ENCODE peak calls at places on chromosomes 3 and 15, in four cellular contexts. I is GM12878, A is HepG2, B is K562. P is an unnamed sample.

GRCh38 chr3:69008980-69009379 is 4.5 kb downstream of the EOGT start:
- DNase-seq in A (no peak), B (no peak), I (no peak), P (no peak)

GRCh38 chr3:15876669-15877068 is 78.9 kb upstream of the ANKRD28 start:
- DNase-seq in I (no peak), A (no peak), B (no peak), P (no peak)

GRCh38 chr3:172965256-172965655 is 175.8 kb downstream of the SPATA16 start:
- DNase-seq in I (no peak), B (no peak), A (no peak), P (no peak)

GRCh38 chr15:94749848-94750617 is 518.7 kb downstream of the MCTP2 start:
- DNase-seq in A (no peak), I (no peak), B (no peak), P (no peak)

GRCh38 chr15:67049351-67050044 is 15.9 kb upstream of the SMAD3 start:
- DNase-seq in A (peak), I (no peak), B (no peak), P (no peak)

GRCh38 chr15:56242576-56243116 is 1.0 kb downstream of the RFX7 start:
- DNase-seq in A (no peak), I (no peak), B (no peak), P (no peak)

GRCh38 chr3:65963787-65964707 is 74.7 kb downstream of the MAGI1 start:
- DNase-seq in A (peak), B (peak), I (peak), P (no peak)

GRCh38 chr3:101556064-101556463 is 5.6 kb upstream of the TRMT10C start:
- DNase-seq in I (no peak), A (no peak), B (no peak), P (no peak)

GRCh38 chr3:189363856-189364255 is 192.1 kb downstream of the TPRG1 start:
- DNase-seq in B (no peak), I (no peak), A (no peak), P (no peak)

GRCh38 chr3:188268336-188268735 is 114.4 kb downstream of the LPP start:
- DNase-seq in I (no peak), B (no peak), A (no peak), P (no peak)

GRCh38 chr3:149942409-149942808 is 28.3 kb downstream of the PFN2 start:
- DNase-seq in I (no peak), B (no peak), A (no peak), P (no peak)

GRCh38 chr3:149936812-149937230 is 33.9 kb downstream of the PFN2 start:
- DNase-seq in A (peak), I (peak), B (peak), P (peak)

GRCh38 chr3:149941946-149942345 is 28.7 kb downstream of the PFN2 start:
- DNase-seq in A (no peak), I (no peak), B (no peak), P (no peak)

DNA sequence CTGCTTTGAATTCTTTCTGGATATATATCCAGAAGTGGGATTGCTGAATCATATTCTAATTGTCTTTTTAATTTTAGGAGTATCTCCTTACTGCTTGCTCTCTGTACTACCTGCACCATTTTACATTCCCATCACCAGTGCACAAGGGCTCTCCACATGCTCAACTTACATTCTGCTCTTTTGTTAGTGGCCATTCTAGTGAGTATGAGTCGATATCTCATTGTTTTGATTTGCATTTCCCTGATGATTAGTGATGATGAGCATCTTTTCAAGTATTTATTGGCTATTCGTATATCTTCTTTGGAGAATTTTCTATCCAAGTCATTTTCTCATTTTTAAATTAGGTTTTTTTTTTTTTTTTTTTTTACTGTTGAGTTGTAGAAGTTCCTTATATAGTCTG is 29.5 kb downstream of the PFN2 start:
- DNase-seq in A (no peak), B (no peak), I (no peak), P (no peak)
- TF ChIP-seq FOXM1 in A (no peak), B (no peak), I (no peak), P (no peak)

DNA sequence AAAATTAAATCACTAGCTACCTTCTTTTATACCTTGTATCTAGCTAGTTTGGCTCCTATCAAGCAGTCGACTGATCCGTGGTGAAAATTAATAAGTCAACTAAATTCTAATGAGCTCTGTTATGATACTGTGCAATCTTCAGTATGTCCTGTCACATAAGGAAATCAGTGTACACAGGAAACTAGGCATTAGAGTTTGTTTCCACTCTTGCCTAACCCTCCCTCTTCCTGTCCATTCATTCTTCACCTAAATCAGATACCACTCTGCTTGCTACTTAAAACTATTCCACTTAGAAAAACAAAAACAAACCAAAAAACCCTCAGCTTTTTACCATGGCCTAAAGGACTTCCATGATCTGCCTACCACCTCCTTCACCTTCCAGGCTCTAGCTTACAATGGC is 8.0 kb downstream of the RFC4 start:
- DNase-seq in B (no peak), A (no peak), I (no peak), P (no peak)
- TF ChIP-seq TARDBP in B (no peak), A (no peak), I (no peak), P (no peak)

GRCh38 chr3:152149832-152150231 is 118.9 kb upstream of the MBNL1 start:
- DNase-seq in B (no peak), I (no peak), A (no peak), P (no peak)
- TF ChIP-seq FOXM1 in B (no peak), I (no peak), A (no peak), P (no peak)

DNA sequence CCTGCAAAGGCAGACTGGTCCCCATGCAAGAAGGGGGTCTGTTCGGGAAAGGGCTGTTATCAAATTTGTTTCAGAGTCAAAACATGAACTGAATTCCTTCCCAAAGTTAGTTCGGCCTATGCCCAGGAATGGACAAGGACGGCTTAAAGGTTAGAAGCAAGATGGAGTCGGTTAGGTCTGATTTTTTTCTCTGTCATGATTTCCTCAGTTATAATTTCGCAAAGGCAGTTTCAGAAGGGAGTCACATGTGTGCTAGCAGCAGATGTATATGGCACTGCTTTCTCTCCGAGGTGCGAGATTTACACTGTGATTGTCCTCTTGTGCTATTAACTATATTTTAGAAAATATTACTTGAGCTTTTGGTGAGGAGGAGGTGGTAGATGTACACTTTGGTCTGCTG is 540.6 kb downstream of the EDEM1 start:
- DNase-seq in A (no peak), B (no peak), I (no peak), P (no peak)
- TF ChIP-seq TARDBP in A (no peak), B (no peak), I (no peak), P (no peak)

GRCh38 chr3:117252208-117252607 is 542.6 kb downstream of the TUSC7 start:
- DNase-seq in A (no peak), B (no peak), I (no peak), P (no peak)

GRCh38 chr3:117252651-117253050 is 543.1 kb downstream of the TUSC7 start:
- DNase-seq in A (no peak), B (no peak), I (no peak), P (no peak)

GRCh38 chr3:117248149-117248548 is 538.6 kb downstream of the TUSC7 start:
- DNase-seq in B (no peak), A (no peak), I (no peak), P (no peak)

GRCh38 chr3:117243657-117244056 is 534.1 kb downstream of the TUSC7 start:
- DNase-seq in I (no peak), A (no peak), B (no peak), P (no peak)

DNA sequence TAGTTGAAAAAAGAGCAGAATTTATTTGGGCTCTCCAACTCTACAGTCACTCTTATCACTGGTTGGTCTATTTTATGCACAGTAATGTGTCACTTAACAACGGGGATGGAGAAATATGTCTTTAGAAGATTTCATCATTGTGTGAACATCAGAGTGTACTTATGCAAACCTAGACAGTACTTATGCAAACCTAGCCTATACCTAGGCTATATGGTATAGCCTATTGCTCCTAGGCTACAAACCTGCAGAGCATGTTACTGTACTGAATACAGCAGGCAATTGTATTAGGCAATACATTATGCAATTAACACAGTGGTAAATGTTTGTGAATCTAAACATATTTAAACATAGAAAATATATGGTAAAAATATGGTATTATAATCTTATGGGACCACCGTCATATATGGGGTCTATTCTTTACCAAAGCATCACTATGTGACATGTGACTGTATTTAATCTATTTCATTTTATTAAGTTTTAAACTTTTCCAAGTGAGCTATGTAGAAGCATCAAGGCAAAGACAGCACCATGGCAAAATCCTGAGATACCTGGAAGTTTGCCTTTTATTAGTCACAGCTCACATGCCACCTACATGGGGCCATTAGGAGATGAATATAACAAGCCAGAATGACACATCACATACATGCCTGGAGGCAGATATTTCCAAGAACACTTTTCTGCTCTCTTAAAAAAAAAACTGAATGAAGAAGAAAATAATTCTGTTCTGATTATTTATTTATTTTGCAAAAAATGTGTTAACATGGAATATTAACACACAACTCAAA is 537.4 kb downstream of the TUSC7 start:
- DNase-seq in I (no peak), A (no peak), B (no peak), P (no peak)
- TF ChIP-seq FOXM1 in I (no peak), A (no peak), B (no peak), P (no peak)

GRCh38 chr3:122754867-122755835 is 38.5 kb downstream of the HSPBAP1 start:
- DNase-seq in A (peak), B (peak), I (peak), P (peak)
- TF ChIP-seq TARDBP in A (no peak), B (no peak), I (no peak), P (no peak)

GRCh38 chr3:146275476-146275875 is 24.6 kb upstream of the PLSCR4 start:
- DNase-seq in B (no peak), I (no peak), A (no peak), P (no peak)

GRCh38 chr3:146271180-146271579 is 20.3 kb upstream of the PLSCR4 start:
- DNase-seq in B (no peak), A (no peak), I (no peak), P (no peak)

GRCh38 chr3:146273721-146274407 is 23.0 kb upstream of the PLSCR4 start:
- DNase-seq in B (no peak), A (no peak), I (no peak), P (no peak)

GRCh38 chr3:146277953-146278631 is 27.2 kb upstream of the PLSCR4 start:
- DNase-seq in B (no peak), I (no peak), A (peak), P (no peak)

DNA sequence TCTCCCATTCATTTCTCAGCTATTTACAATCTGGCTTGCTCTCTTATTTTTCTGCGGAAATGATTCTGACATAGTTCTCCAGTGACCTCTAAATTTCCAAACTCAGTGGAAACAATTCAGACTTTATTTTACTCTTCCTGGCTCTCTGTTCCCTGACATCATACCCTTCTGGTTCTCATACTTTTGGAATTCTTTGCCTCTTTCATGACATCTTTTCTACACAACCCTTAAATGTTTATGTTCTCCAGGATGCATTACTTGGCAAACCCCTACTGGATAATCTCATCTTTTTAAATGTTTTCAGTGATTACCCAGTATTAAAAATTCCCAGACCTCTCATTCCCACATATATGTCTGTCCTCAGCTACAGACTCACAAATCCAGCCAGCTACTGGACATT is 23.9 kb upstream of the PLSCR4 start:
- DNase-seq in A (no peak), I (no peak), B (no peak), P (no peak)
- TF ChIP-seq FOXM1 in A (no peak), I (no peak), B (no peak), P (no peak)

DNA sequence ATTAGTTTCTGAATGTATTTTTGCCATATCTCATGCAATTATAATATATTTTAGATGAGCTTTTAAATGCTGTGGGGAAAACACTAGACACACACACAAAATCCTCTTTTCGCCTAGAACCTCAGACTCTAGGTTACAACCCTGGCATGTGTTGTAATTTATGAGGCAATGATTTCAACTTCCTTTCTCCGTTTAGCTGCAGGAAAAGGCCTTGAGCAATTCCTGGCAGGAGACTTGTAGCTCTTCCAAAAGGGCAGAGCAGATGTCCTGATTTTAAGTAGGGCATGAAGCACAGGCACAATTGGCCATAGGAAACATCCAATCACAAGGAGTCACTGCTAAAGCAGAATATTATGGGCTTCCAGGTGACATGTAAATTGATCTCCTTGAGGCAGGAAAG is 82.0 kb downstream of the GPR156 start:
- DNase-seq in B (no peak), A (no peak), I (no peak), P (no peak)
- TF ChIP-seq TARDBP in B (no peak), A (no peak), I (no peak), P (no peak)

P was measured in HEK293T.